ENCODE peak calls at places on chromosomes 6 and 20, in five cellular contexts. M is T1000, X is stomach, J is hypothalamus, Q is dermis blood vessel endothelial cell. N is an unnamed sample.

GRCh38 chr20:61915101-61915500 is 150.6 kb downstream of the TAF4 start:
- DNase-seq in M (no peak), X (no peak), J (no peak), Q (no peak), N (no peak)

GRCh38 chr20:38680492-38681118 is 43.7 kb upstream of the SLC32A1 start:
- DNase-seq in M (no peak), X (no peak), J (no peak), Q (peak), N (peak)

GRCh38 chr6:154410215-154410614 is 53.6 kb upstream of the IPCEF1 start:
- DNase-seq in M (no peak), X (no peak), J (no peak), Q (no peak), N (no peak)

GRCh38 chr6:5905431-5906339 is 101.0 kb downstream of the NRN1 start:
- DNase-seq in M (peak), X (peak), J (peak), Q (peak), N (no peak)

GRCh38 chr6:110544472-110544871 is 68.1 kb upstream of the SLC22A16 start:
- DNase-seq in M (no peak), X (no peak), J (no peak), Q (no peak), N (no peak)

GRCh38 chr6:27541932-27542297 is 69.0 kb upstream of the ZNF184 start:
- DNase-seq in M (no peak), X (no peak), J (no peak), Q (no peak), N (no peak)

GRCh38 chr20:4677846-4678245 is 43.9 kb upstream of the PRND start:
- DNase-seq in M (no peak), X (no peak), J (no peak), Q (no peak), N (no peak)

GRCh38 chr6:7727150-7727950 is 1.5 kb downstream of the BMP6 start:
- DNase-seq in M (no peak), X (no peak), J (no peak), Q (peak), N (no peak)

GRCh38 chr20:23668477-23668951 is 20.3 kb downstream of the CST4 start:
- DNase-seq in M (no peak), X (peak), J (no peak), Q (peak), N (peak)

GRCh38 chr6:24720131-24720603 is 1.2 kb upstream of the C6orf62 start:
- DNase-seq in M (no peak), X (peak), J (peak), Q (peak), N (peak)

N was measured in endothelial cell of umbilical vein.